ENCODE peak calls at places on chromosomes 3 and 15, in nine cellular contexts. One of them, this sample, is unnamed.

GRCh38 chr15:39777497-39777896 is 5.1 kb downstream of the FSIP1 start:
- DNase-seq in ACHN: no peak
- DNase-seq in caudate nucleus: no peak
- DNase-seq in CD8-positive, alpha-beta T cell: no peak
- DNase-seq in hypothalamus: no peak
- DNase-seq in occipital lobe: no peak
- DNase-seq in astrocyte of the spinal cord: no peak
- DNase-seq in GM18507: no peak
- DNase-seq in stimulated activated CD4-positive, alpha-beta T cell treated with anti-CD3 and anti-CD28 coated beads, Interleukin-2, amount 100 ng/mL, for 48 hours: no peak
- DNase-seq in this sample: no peak

GRCh38 chr3:65245133-65246076 is 557.6 kb upstream of the ADAMTS9 start:
- DNase-seq in ACHN: no peak
- DNase-seq in caudate nucleus: no peak
- DNase-seq in CD8-positive, alpha-beta T cell: no peak
- DNase-seq in hypothalamus: no peak
- DNase-seq in occipital lobe: no peak
- DNase-seq in astrocyte of the spinal cord: peak
- DNase-seq in GM18507: no peak
- DNase-seq in stimulated activated CD4-positive, alpha-beta T cell treated with anti-CD3 and anti-CD28 coated beads, Interleukin-2, amount 100 ng/mL, for 48 hours: no peak
- DNase-seq in this sample: peak

GRCh38 chr3:68936855-68937254 is 4.5 kb upstream of the TAFA4 start:
- DNase-seq in ACHN: no peak
- DNase-seq in caudate nucleus: no peak
- DNase-seq in CD8-positive, alpha-beta T cell: no peak
- DNase-seq in hypothalamus: no peak
- DNase-seq in occipital lobe: no peak
- DNase-seq in astrocyte of the spinal cord: no peak
- DNase-seq in GM18507: no peak
- DNase-seq in stimulated activated CD4-positive, alpha-beta T cell treated with anti-CD3 and anti-CD28 coated beads, Interleukin-2, amount 100 ng/mL, for 48 hours: no peak
- DNase-seq in this sample: no peak

GRCh38 chr3:8937064-8938020 is 25.9 kb downstream of the RAD18 start:
- DNase-seq in ACHN: peak
- DNase-seq in caudate nucleus: no peak
- DNase-seq in CD8-positive, alpha-beta T cell: no peak
- DNase-seq in hypothalamus: no peak
- DNase-seq in occipital lobe: no peak
- DNase-seq in astrocyte of the spinal cord: peak
- DNase-seq in GM18507: no peak
- DNase-seq in stimulated activated CD4-positive, alpha-beta T cell treated with anti-CD3 and anti-CD28 coated beads, Interleukin-2, amount 100 ng/mL, for 48 hours: no peak
- DNase-seq in this sample: peak

GRCh38 chr3:177977381-177978158 is 558.7 kb upstream of the KCNMB2 start:
- DNase-seq in ACHN: peak
- DNase-seq in caudate nucleus: no peak
- DNase-seq in CD8-positive, alpha-beta T cell: no peak
- DNase-seq in hypothalamus: no peak
- DNase-seq in occipital lobe: no peak
- DNase-seq in astrocyte of the spinal cord: peak
- DNase-seq in GM18507: no peak
- DNase-seq in stimulated activated CD4-positive, alpha-beta T cell treated with anti-CD3 and anti-CD28 coated beads, Interleukin-2, amount 100 ng/mL, for 48 hours: no peak
- DNase-seq in this sample: peak

GRCh38 chr3:30751610-30752299 is 142.7 kb downstream of the GADL1 start:
- DNase-seq in ACHN: peak
- DNase-seq in caudate nucleus: peak
- DNase-seq in CD8-positive, alpha-beta T cell: peak
- DNase-seq in hypothalamus: peak
- DNase-seq in occipital lobe: no peak
- DNase-seq in astrocyte of the spinal cord: peak
- DNase-seq in GM18507: no peak
- DNase-seq in stimulated activated CD4-positive, alpha-beta T cell treated with anti-CD3 and anti-CD28 coated beads, Interleukin-2, amount 100 ng/mL, for 48 hours: peak
- DNase-seq in this sample: peak

GRCh38 chr3:114675104-114675503 is 381.3 kb downstream of the TIGIT start:
- DNase-seq in ACHN: no peak
- DNase-seq in caudate nucleus: no peak
- DNase-seq in CD8-positive, alpha-beta T cell: no peak
- DNase-seq in hypothalamus: no peak
- DNase-seq in occipital lobe: no peak
- DNase-seq in astrocyte of the spinal cord: peak
- DNase-seq in GM18507: no peak
- DNase-seq in stimulated activated CD4-positive, alpha-beta T cell treated with anti-CD3 and anti-CD28 coated beads, Interleukin-2, amount 100 ng/mL, for 48 hours: no peak
- DNase-seq in this sample: peak

GRCh38 chr3:101484805-101485620 is 28.0 kb downstream of the SENP7 start:
- DNase-seq in ACHN: peak
- DNase-seq in caudate nucleus: no peak
- DNase-seq in CD8-positive, alpha-beta T cell: no peak
- DNase-seq in hypothalamus: no peak
- DNase-seq in occipital lobe: no peak
- DNase-seq in astrocyte of the spinal cord: peak
- DNase-seq in GM18507: no peak
- DNase-seq in stimulated activated CD4-positive, alpha-beta T cell treated with anti-CD3 and anti-CD28 coated beads, Interleukin-2, amount 100 ng/mL, for 48 hours: no peak
- DNase-seq in this sample: peak

GRCh38 chr15:78085928-78086327 is 6.4 kb upstream of the SH2D7 start:
- DNase-seq in ACHN: no peak
- DNase-seq in caudate nucleus: no peak
- DNase-seq in CD8-positive, alpha-beta T cell: no peak
- DNase-seq in hypothalamus: no peak
- DNase-seq in occipital lobe: no peak
- DNase-seq in astrocyte of the spinal cord: peak
- DNase-seq in GM18507: no peak
- DNase-seq in stimulated activated CD4-positive, alpha-beta T cell treated with anti-CD3 and anti-CD28 coated beads, Interleukin-2, amount 100 ng/mL, for 48 hours: no peak
- DNase-seq in this sample: no peak

GRCh38 chr15:77836901-77837648 is 204.4 kb upstream of the LINGO1 start:
- DNase-seq in ACHN: no peak
- DNase-seq in caudate nucleus: no peak
- DNase-seq in CD8-positive, alpha-beta T cell: no peak
- DNase-seq in hypothalamus: no peak
- DNase-seq in occipital lobe: no peak
- DNase-seq in astrocyte of the spinal cord: no peak
- DNase-seq in GM18507: no peak
- DNase-seq in stimulated activated CD4-positive, alpha-beta T cell treated with anti-CD3 and anti-CD28 coated beads, Interleukin-2, amount 100 ng/mL, for 48 hours: no peak
- DNase-seq in this sample: no peak

GRCh38 chr3:64668582-64669510 is 19.0 kb downstream of the ADAMTS9 start:
- DNase-seq in ACHN: peak
- DNase-seq in caudate nucleus: no peak
- DNase-seq in CD8-positive, alpha-beta T cell: no peak
- DNase-seq in hypothalamus: no peak
- DNase-seq in occipital lobe: no peak
- DNase-seq in astrocyte of the spinal cord: no peak
- DNase-seq in GM18507: no peak
- DNase-seq in stimulated activated CD4-positive, alpha-beta T cell treated with anti-CD3 and anti-CD28 coated beads, Interleukin-2, amount 100 ng/mL, for 48 hours: no peak
- DNase-seq in this sample: no peak

GRCh38 chr3:72105306-72105705 is 320.4 kb upstream of the PROK2 start:
- DNase-seq in ACHN: no peak
- DNase-seq in caudate nucleus: peak
- DNase-seq in CD8-positive, alpha-beta T cell: no peak
- DNase-seq in hypothalamus: no peak
- DNase-seq in occipital lobe: no peak
- DNase-seq in astrocyte of the spinal cord: no peak
- DNase-seq in GM18507: no peak
- DNase-seq in stimulated activated CD4-positive, alpha-beta T cell treated with anti-CD3 and anti-CD28 coated beads, Interleukin-2, amount 100 ng/mL, for 48 hours: no peak
- DNase-seq in this sample: peak

GRCh38 chr15:92097473-92098178 is 244.1 kb downstream of the SLCO3A1 start:
- DNase-seq in ACHN: peak
- DNase-seq in caudate nucleus: no peak
- DNase-seq in CD8-positive, alpha-beta T cell: peak
- DNase-seq in hypothalamus: no peak
- DNase-seq in occipital lobe: peak
- DNase-seq in astrocyte of the spinal cord: peak
- DNase-seq in GM18507: peak
- DNase-seq in stimulated activated CD4-positive, alpha-beta T cell treated with anti-CD3 and anti-CD28 coated beads, Interleukin-2, amount 100 ng/mL, for 48 hours: peak
- DNase-seq in this sample: peak

GRCh38 chr3:66407281-66408218 is 93.3 kb downstream of the LRIG1 start:
- DNase-seq in ACHN: peak
- DNase-seq in caudate nucleus: peak
- DNase-seq in CD8-positive, alpha-beta T cell: peak
- DNase-seq in hypothalamus: peak
- DNase-seq in occipital lobe: no peak
- DNase-seq in astrocyte of the spinal cord: peak
- DNase-seq in GM18507: peak
- DNase-seq in stimulated activated CD4-positive, alpha-beta T cell treated with anti-CD3 and anti-CD28 coated beads, Interleukin-2, amount 100 ng/mL, for 48 hours: peak
- DNase-seq in this sample: peak

GRCh38 chr3:123021388-123021787 is 6.2 kb downstream of the SEMA5B start:
- DNase-seq in ACHN: no peak
- DNase-seq in caudate nucleus: no peak
- DNase-seq in CD8-positive, alpha-beta T cell: no peak
- DNase-seq in hypothalamus: no peak
- DNase-seq in occipital lobe: no peak
- DNase-seq in astrocyte of the spinal cord: no peak
- DNase-seq in GM18507: no peak
- DNase-seq in stimulated activated CD4-positive, alpha-beta T cell treated with anti-CD3 and anti-CD28 coated beads, Interleukin-2, amount 100 ng/mL, for 48 hours: no peak
- DNase-seq in this sample: no peak

GRCh38 chr15:91572110-91572509 is 281.4 kb upstream of the SLCO3A1 start:
- DNase-seq in ACHN: peak
- DNase-seq in caudate nucleus: no peak
- DNase-seq in CD8-positive, alpha-beta T cell: no peak
- DNase-seq in hypothalamus: no peak
- DNase-seq in occipital lobe: no peak
- DNase-seq in astrocyte of the spinal cord: peak
- DNase-seq in GM18507: no peak
- DNase-seq in stimulated activated CD4-positive, alpha-beta T cell treated with anti-CD3 and anti-CD28 coated beads, Interleukin-2, amount 100 ng/mL, for 48 hours: no peak
- DNase-seq in this sample: no peak

GRCh38 chr3:109175411-109175810 is 38.9 kb downstream of the C3orf85 start:
- DNase-seq in ACHN: no peak
- DNase-seq in caudate nucleus: no peak
- DNase-seq in CD8-positive, alpha-beta T cell: no peak
- DNase-seq in hypothalamus: no peak
- DNase-seq in occipital lobe: no peak
- DNase-seq in astrocyte of the spinal cord: no peak
- DNase-seq in GM18507: no peak
- DNase-seq in stimulated activated CD4-positive, alpha-beta T cell treated with anti-CD3 and anti-CD28 coated beads, Interleukin-2, amount 100 ng/mL, for 48 hours: no peak
- DNase-seq in this sample: no peak

GRCh38 chr3:190182418-190183043 is 61.8 kb upstream of the P3H2 start:
- DNase-seq in ACHN: no peak
- DNase-seq in caudate nucleus: no peak
- DNase-seq in CD8-positive, alpha-beta T cell: no peak
- DNase-seq in hypothalamus: no peak
- DNase-seq in occipital lobe: no peak
- DNase-seq in astrocyte of the spinal cord: peak
- DNase-seq in GM18507: no peak
- DNase-seq in stimulated activated CD4-positive, alpha-beta T cell treated with anti-CD3 and anti-CD28 coated beads, Interleukin-2, amount 100 ng/mL, for 48 hours: no peak
- DNase-seq in this sample: no peak

GRCh38 chr3:194632983-194633348 is 253 bp downstream of the TMEM44 start:
- DNase-seq in ACHN: no peak
- DNase-seq in caudate nucleus: no peak
- DNase-seq in CD8-positive, alpha-beta T cell: no peak
- DNase-seq in hypothalamus: no peak
- DNase-seq in occipital lobe: no peak
- DNase-seq in astrocyte of the spinal cord: no peak
- DNase-seq in GM18507: no peak
- DNase-seq in stimulated activated CD4-positive, alpha-beta T cell treated with anti-CD3 and anti-CD28 coated beads, Interleukin-2, amount 100 ng/mL, for 48 hours: no peak
- DNase-seq in this sample: no peak

GRCh38 chr3:98982336-98982735 is 80.8 kb upstream of the DCBLD2 start:
- DNase-seq in ACHN: peak
- DNase-seq in caudate nucleus: no peak
- DNase-seq in CD8-positive, alpha-beta T cell: no peak
- DNase-seq in hypothalamus: no peak
- DNase-seq in occipital lobe: no peak
- DNase-seq in astrocyte of the spinal cord: peak
- DNase-seq in GM18507: no peak
- DNase-seq in stimulated activated CD4-positive, alpha-beta T cell treated with anti-CD3 and anti-CD28 coated beads, Interleukin-2, amount 100 ng/mL, for 48 hours: no peak
- DNase-seq in this sample: peak